ENCODE peak calls at places on chromosome 15, in six cellular contexts. G is heart right ventricle, C is left ventricle myocardium inferior, D is NCI-H2081, S is endodermal cell, E is T1000. W is an unnamed sample.

GRCh38 chr15:57675481-57676181 is 30.9 kb upstream of the POLR2M start:
- DNase-seq in D (no peak), S (no peak), E (no peak), C (no peak), G (no peak), W (no peak)

GRCh38 chr15:68311859-68312557 is 34.5 kb downstream of the FEM1B start:
- DNase-seq in E (no peak), D (no peak), G (no peak), C (no peak), S (no peak), W (no peak)

GRCh38 chr15:29570121-29570930 is 251.9 kb downstream of the TJP1 start:
- DNase-seq in S (peak), D (peak), C (no peak), E (no peak), G (no peak), W (peak)

GRCh38 chr15:22895465-22896190 is 57.2 kb downstream of the NIPA2 start:
- DNase-seq in G (no peak), D (no peak), C (no peak), S (peak), E (peak), W (peak)

GRCh38 chr15:80161473-80162016 is 8.7 kb downstream of the FAH start:
- DNase-seq in C (no peak), E (no peak), D (no peak), G (no peak), S (no peak), W (no peak)

GRCh38 chr15:98647026-98647773 is 1.1 kb upstream of the IGF1R start:
- DNase-seq in E (peak), S (peak), D (peak), C (peak), G (peak), W (peak)

GRCh38 chr15:40338921-40339620 is 1.7 kb downstream of the CCDC9B start:
- DNase-seq in G (peak), S (no peak), C (peak), D (no peak), E (peak), W (peak)

GRCh38 chr15:67097893-67098740 is 32.7 kb downstream of the SMAD3 start:
- DNase-seq in S (no peak), E (no peak), G (no peak), D (no peak), C (peak), W (peak)

GRCh38 chr15:51971353-51972133 is at the start of gene LEO1:
- DNase-seq in S (peak), D (peak), C (peak), G (peak), E (peak), W (peak)

W was measured in EH.